ENCODE peak calls at places on chromosomes 11 and 22, in five cellular contexts. D is non-pigmented ciliary epithelial cell, X is NCI-H1092, P is osteocyte, V is AG09319. H is an unnamed sample.

GRCh38 chr22:19983701-19984100 is 32.9 kb downstream of the ARVCF start:
- DNase-seq in X (no peak), D (no peak), V (no peak), P (no peak), H (no peak)

GRCh38 chr11:41273908-41274307 is 185.5 kb downstream of the LRRC4C start:
- DNase-seq in X (no peak), D (no peak), P (no peak), V (no peak), H (no peak)

GRCh38 chr11:102237096-102237735 is 80.1 kb upstream of the BIRC3 start:
- DNase-seq in V (no peak), P (no peak), D (no peak), X (no peak), H (no peak)

GRCh38 chr11:59097113-59097708 is 9.8 kb upstream of the FAM111B start:
- DNase-seq in D (peak; percentile 27), X (peak; percentile 2), P (no peak), V (peak; percentile 29), H (no peak)

GRCh38 chr11:115682101-115682500 is 177.9 kb upstream of the CADM1 start:
- DNase-seq in P (no peak), X (no peak), V (no peak), D (no peak), H (no peak)

GRCh38 chr22:41699264-41700104 is at the start of gene MEI1:
- DNase-seq in V (peak; percentile 30), P (no peak), D (no peak), X (no peak), H (peak; percentile 84)

GRCh38 chr22:35561796-35562526 is 21.3 kb downstream of the RASD2 start:
- DNase-seq in P (no peak), D (peak; percentile 63), X (no peak), V (no peak), H (no peak)

GRCh38 chr22:23403720-23404688 is 176.1 kb downstream of the IGLL1 start:
- DNase-seq in X (no peak), P (no peak), D (no peak), V (no peak), H (no peak)

GRCh38 chr11:118521892-118522311 is 5.4 kb upstream of the TTC36 start:
- DNase-seq in V (no peak), D (no peak), P (no peak), X (no peak), H (no peak)

GRCh38 chr11:66068154-66068821 is 1.8 kb upstream of the PACS1 start:
- DNase-seq in D (no peak), X (peak; percentile 70), P (peak; percentile 93), V (peak; percentile 25), H (peak; percentile 40)

GRCh38 chr22:49209452-49210195 is 618.0 kb downstream of the BRD1 start:
- DNase-seq in V (no peak), D (no peak), P (peak; percentile 69), X (peak; percentile 61), H (peak; percentile 48)

GRCh38 chr22:44700456-44700855 is 1.5 kb upstream of the PRR5 start:
- DNase-seq in P (no peak), X (no peak), V (no peak), D (no peak), H (no peak)

GRCh38 chr11:63592975-63593395 is 21.2 kb downstream of the PLAAT3 start:
- DNase-seq in X (no peak), V (no peak), P (no peak), D (no peak), H (no peak)

GRCh38 chr11:14583252-14584105 is 60.1 kb upstream of the PDE3B start:
- DNase-seq in X (no peak), V (no peak), P (no peak), D (no peak), H (no peak)

GRCh38 chr11:55793321-55793720 is 2.0 kb upstream of the OR5D14 start:
- DNase-seq in V (no peak), P (no peak), D (no peak), X (no peak), H (no peak)

GRCh38 chr11:89361738-89362137 is 129.4 kb downstream of the NOX4 start:
- DNase-seq in X (no peak), V (no peak), D (no peak), P (no peak), H (no peak)

GRCh38 chr11:23611726-23612125 is 751.5 kb upstream of the CCDC179 start:
- DNase-seq in V (no peak), X (no peak), P (no peak), D (no peak), H (no peak)

GRCh38 chr11:9386901-9387300 is 2.4 kb downstream of the IPO7 start:
- DNase-seq in V (no peak), X (no peak), D (no peak), P (no peak), H (no peak)

GRCh38 chr11:67504950-67505561 is at the start of gene PITPNM1:
- DNase-seq in D (no peak), X (no peak), P (no peak), V (no peak), H (no peak)

GRCh38 chr11:65855927-65856363 is 2.0 kb downstream of the CFL1 start:
- DNase-seq in X (no peak), P (no peak), V (no peak), D (no peak), H (no peak)

GRCh38 chr11:1827095-1827797 is 7.5 kb upstream of the SYT8 start:
- DNase-seq in D (no peak), P (peak; percentile 95), V (no peak), X (peak; percentile 86), H (peak; percentile 44)

GRCh38 chr11:65698205-65698604 is 13.8 kb upstream of the KAT5 start:
- DNase-seq in X (no peak), V (no peak), P (no peak), D (no peak), H (no peak)

H was measured in nucleus accumbens.